ENCODE peak calls at places on chromosomes 12 and 14, in seven cellular contexts. Y is uterus; L is naive thymus-derived CD4-positive, alpha-beta T cell; P is IMR-90; H is colonic mucosa; M is fibroblast of lung; Z is fibroblast of pulmonary artery. J is an unnamed sample.

GRCh38 chr12:46891306-46891705 is 65.5 kb upstream of the SLC38A4 start:
- DNase-seq in P (peak; percentile 65), M (no peak), Y (no peak), L (no peak), H (no peak), Z (peak; percentile 4), J (no peak)

GRCh38 chr12:126343352-126343751 is 1278.1 kb downstream of the AACS start:
- DNase-seq in P (no peak), M (peak; percentile 2), H (no peak), Z (no peak), Y (no peak), L (no peak), J (no peak)

GRCh38 chr14:65585216-65585615 is 172.7 kb downstream of the FUT8 start:
- DNase-seq in Y (no peak), M (no peak), H (no peak), Z (no peak), L (no peak), P (no peak), J (no peak)

GRCh38 chr12:63882844-63883243 is 38.3 kb downstream of the SRGAP1 start:
- DNase-seq in M (peak; percentile 53), Z (peak; percentile 13), H (no peak), P (peak; percentile 59), Y (no peak), L (no peak), J (no peak)

GRCh38 chr12:43147893-43148292 is 404.1 kb downstream of the ADAMTS20 start:
- DNase-seq in Z (peak; percentile 25), Y (no peak), L (no peak), M (no peak), P (peak; percentile 1), H (no peak), J (peak; percentile 59)

GRCh38 chr14:92615451-92615850 is 101.9 kb downstream of the RIN3 start:
- DNase-seq in M (no peak), H (no peak), P (no peak), L (peak; percentile 72), Z (no peak), Y (no peak), J (no peak)

GRCh38 chr14:45287609-45288008 is 34.6 kb upstream of the MIS18BP1 start:
- DNase-seq in Z (no peak), H (no peak), Y (no peak), M (no peak), L (no peak), P (no peak), J (no peak)

GRCh38 chr12:54997914-54998507 is 13.4 kb upstream of the TESPA1 start:
- DNase-seq in Y (no peak), P (no peak), Z (no peak), L (no peak), M (no peak), H (no peak), J (no peak)

GRCh38 chr14:65821224-65821753 is 408.8 kb downstream of the FUT8 start:
- DNase-seq in Z (no peak), M (no peak), L (no peak), H (no peak), Y (no peak), P (no peak), J (no peak)

GRCh38 chr14:95189400-95190162 is 32.3 kb upstream of the DICER1 start:
- DNase-seq in M (no peak), L (no peak), Y (no peak), P (no peak), Z (peak; percentile 55), H (no peak), J (no peak)

GRCh38 chr12:59742831-59743230 is 147.0 kb downstream of the SLC16A7 start:
- DNase-seq in Y (no peak), L (no peak), H (no peak), P (peak; percentile 71), Z (no peak), M (peak; percentile 55), J (peak; percentile 25)

GRCh38 chr12:84497819-84498218 is 414.8 kb downstream of the SLC6A15 start:
- DNase-seq in Y (no peak), Z (peak; percentile 28), L (no peak), M (peak; percentile 55), P (no peak), H (no peak), J (no peak)
- H3K4me3 ChIP-seq in Y (no peak overlapping the region), Z (no peak overlapping the region), L (no peak overlapping the region), M (no peak overlapping the region), P (no peak overlapping the region), H (no peak overlapping the region), J (no peak overlapping the region)

GRCh38 chr14:103696466-103697071 is 18.7 kb downstream of the XRCC3 start:
- DNase-seq in Z (peak; percentile 45), H (no peak), M (peak; percentile 90), Y (peak; percentile 69), L (no peak), P (peak; percentile 91), J (no peak)

GRCh38 chr14:103697196-103697595 is 18.1 kb downstream of the XRCC3 start:
- DNase-seq in M (no peak), Z (no peak), P (no peak), H (no peak), L (no peak), Y (no peak), J (no peak)

GRCh38 chr14:103698380-103699260 is 16.6 kb downstream of the XRCC3 start:
- DNase-seq in Y (no peak), Z (no peak), P (no peak), L (no peak), H (peak; percentile 83), M (no peak), J (no peak)

GRCh38 chr14:103699261-103699661 is 16.0 kb downstream of the XRCC3 start:
- DNase-seq in Y (no peak), L (no peak), Z (no peak), H (no peak), M (no peak), P (no peak), J (no peak)

GRCh38 chr14:103697601-103698379 is 17.5 kb downstream of the XRCC3 start:
- DNase-seq in Z (no peak), M (no peak), L (no peak), H (no peak), P (no peak), Y (no peak), J (no peak)
- H3K4me3 ChIP-seq in Z (no peak overlapping the region), M (no peak overlapping the region), L (no peak overlapping the region), H (no peak overlapping the region), P (no peak overlapping the region), Y (no peak overlapping the region), J (no peak overlapping the region)

DNA sequence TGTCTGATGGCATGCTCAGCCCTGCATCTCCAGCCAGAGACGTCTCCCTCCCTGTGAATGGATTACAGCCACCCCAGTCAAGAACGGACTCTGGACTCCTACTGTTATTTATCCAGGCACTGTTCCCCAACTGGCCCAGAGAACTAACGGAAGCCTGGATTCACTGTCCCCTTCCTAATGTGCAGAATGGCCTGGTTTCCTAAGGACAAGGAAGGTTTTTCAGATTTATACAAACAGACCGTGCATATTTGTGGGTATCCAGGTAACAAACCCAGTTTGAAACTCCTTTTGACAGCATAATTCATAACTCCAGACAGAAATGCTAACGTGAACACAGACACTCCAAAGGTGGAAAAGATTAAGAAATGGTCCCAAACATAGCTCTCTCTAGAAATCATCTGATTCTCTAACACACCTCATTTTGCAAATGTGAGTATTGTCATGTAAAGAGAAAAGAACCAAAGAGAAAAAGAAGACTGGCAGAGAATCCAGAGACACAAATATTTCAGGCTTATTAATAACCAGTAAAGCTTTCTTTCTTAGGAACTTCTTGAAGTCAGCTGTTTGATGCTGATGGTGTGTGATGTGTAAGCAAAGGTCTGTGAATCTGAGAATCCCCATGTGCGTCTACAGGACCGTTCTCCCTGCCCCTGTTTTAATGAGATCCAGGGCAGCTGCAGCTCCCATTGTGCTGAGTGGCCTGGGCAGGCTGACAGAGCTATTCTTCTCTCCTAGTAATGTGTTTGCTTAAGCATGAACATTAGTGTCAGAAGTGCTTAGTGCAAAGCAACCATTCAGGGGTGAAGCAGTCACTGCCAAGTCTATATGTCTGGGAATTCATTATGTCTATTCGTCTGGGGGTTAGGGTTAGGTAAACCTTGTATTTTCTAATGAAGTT is 86.8 kb upstream of the HIF1A start:
- DNase-seq in P (peak; percentile 52), Z (peak; percentile 57), M (peak; percentile 60), L (no peak), H (no peak), Y (no peak), J (no peak)
- H3K4me3 ChIP-seq in P (no peak overlapping the region), Z (no peak overlapping the region), M (no peak overlapping the region), L (no peak overlapping the region), H (no peak overlapping the region), Y (no peak overlapping the region), J (no peak overlapping the region)

GRCh38 chr12:6334940-6335450 is 6.9 kb downstream of the TNFRSF1A start:
- DNase-seq in H (peak; percentile 66), L (no peak), P (peak; percentile 39), M (no peak), Z (no peak), Y (peak; percentile 52), J (no peak)
- H3K4me3 ChIP-seq in H (peak overlapping the region; percentile 40), L (peak overlapping the region; percentile 88), P (no peak overlapping the region), M (peak overlapping the region; percentile 12), Z (peak overlapping the region; percentile 56), Y (peak overlapping the region; percentile 60), J (peak overlapping the region; percentile 14)

GRCh38 chr12:87323369-87323768 is 705.8 kb downstream of the C12orf50 start:
- DNase-seq in Z (peak; percentile 94), L (no peak), Y (no peak), H (no peak), M (peak; percentile 66), P (peak; percentile 94), J (no peak)

GRCh38 chr12:87332987-87333761 is 696.0 kb downstream of the C12orf50 start:
- DNase-seq in H (no peak), Z (peak; percentile 27), Y (no peak), L (no peak), M (no peak), P (peak; percentile 10), J (no peak)

DNA sequence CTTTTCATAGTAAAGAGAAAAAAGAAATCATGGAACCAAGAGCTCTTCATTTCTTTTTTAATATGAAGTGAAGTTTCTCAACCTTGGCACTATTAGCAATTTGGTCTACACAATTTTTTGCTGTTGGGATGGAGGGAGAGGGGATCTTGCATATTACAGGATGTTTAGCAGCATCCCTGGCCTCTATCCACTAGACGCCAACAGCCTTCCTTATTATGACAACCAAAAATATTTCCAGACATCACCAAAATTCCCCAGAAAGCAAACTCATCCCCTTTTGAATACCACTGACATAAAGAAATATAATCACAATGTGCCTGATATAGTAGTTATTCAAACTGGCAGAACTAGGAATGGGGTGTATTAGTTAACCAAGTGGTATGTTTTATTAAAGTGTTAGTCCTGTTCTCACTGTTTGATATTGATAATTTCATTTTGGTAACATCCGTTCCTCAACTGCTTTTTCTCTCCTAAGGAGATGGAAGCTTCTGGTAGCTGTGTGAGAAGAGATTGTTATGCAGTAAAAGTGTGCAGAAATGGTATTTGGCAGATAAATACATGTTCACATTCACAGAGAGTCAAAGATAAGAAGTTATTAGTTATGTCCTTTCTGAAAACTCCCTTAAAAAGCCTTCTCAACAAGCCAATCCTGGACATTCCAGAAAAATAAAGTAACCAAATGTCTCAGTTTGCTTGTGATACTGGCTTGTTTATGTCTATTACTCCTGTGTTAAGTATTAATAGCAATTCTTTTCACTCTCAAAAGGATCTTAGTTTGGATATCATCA is 699.9 kb downstream of the C12orf50 start:
- DNase-seq in Y (no peak), H (no peak), L (no peak), P (peak; percentile 18), Z (peak; percentile 36), M (no peak), J (no peak)
- H3K4me3 ChIP-seq in Y (no peak overlapping the region), H (no peak overlapping the region), L (no peak overlapping the region), P (no peak overlapping the region), Z (no peak overlapping the region), M (no peak overlapping the region), J (no peak overlapping the region)

J was measured in AG09309.